ENCODE peak calls at places on chromosomes 2 and 18, in six cellular contexts. N is GM12892, U is K562, B is HepG2, D is H1, L is GM12878. K is an unnamed sample.

GRCh38 chr18:11541179-11541578 is 68.2 kb upstream of the SLC35G4 start:
- DNase-seq in N (no peak), U (no peak), B (no peak), D (no peak), L (no peak), K (no peak)

GRCh38 chr18:76875390-76876330 is 53.3 kb downstream of the ZNF236 start:
- DNase-seq in N (no peak), U (peak), B (peak), D (no peak), L (no peak), K (peak)

GRCh38 chr2:216808805-216809425 is 50.9 kb downstream of the TNP1 start:
- DNase-seq in N (no peak), U (no peak), B (no peak), D (no peak), L (no peak), K (no peak)

GRCh38 chr2:45178854-45179253 is 169.6 kb upstream of the SIX2 start:
- DNase-seq in N (no peak), U (no peak), B (no peak), D (no peak), L (no peak), K (no peak)

GRCh38 chr18:75544051-75544481 is 116.6 kb upstream of the SMIM21 start:
- DNase-seq in N (no peak), U (no peak), B (no peak), D (no peak), L (no peak), K (no peak)

GRCh38 chr18:43680096-43680495 is 402.8 kb upstream of the SYT4 start:
- DNase-seq in N (no peak), U (no peak), B (no peak), D (no peak), L (no peak), K (no peak)

GRCh38 chr2:26384597-26384996 is 17.1 kb upstream of the DRC1 start:
- DNase-seq in N (no peak), U (no peak), B (no peak), D (no peak), L (no peak), K (no peak)

GRCh38 chr18:48105317-48105716 is 174.9 kb upstream of the SMAD2 start:
- DNase-seq in N (no peak), U (no peak), B (no peak), D (no peak), L (no peak), K (no peak)

GRCh38 chr2:238439093-238439849 is 12.5 kb downstream of the ASB1 start:
- DNase-seq in N (no peak), U (no peak), B (no peak), D (no peak), L (no peak), K (no peak)

GRCh38 chr2:161206491-161207032 is 46.3 kb downstream of the TANK start:
- DNase-seq in N (no peak), U (no peak), B (no peak), D (no peak), L (no peak), K (no peak)

GRCh38 chr2:102418421-102418961 is 4.5 kb upstream of the IL18RAP start:
- DNase-seq in N (no peak), U (no peak), B (no peak), D (no peak), L (no peak), K (no peak)

GRCh38 chr2:234256516-234256915 is 206.0 kb downstream of the SPP2 start:
- DNase-seq in N (no peak), U (no peak), B (no peak), D (no peak), L (no peak), K (no peak)

GRCh38 chr2:46347649-46348280 is 50.6 kb downstream of the EPAS1 start:
- DNase-seq in N (no peak), U (no peak), B (no peak), D (no peak), L (no peak), K (no peak)

GRCh38 chr18:40380657-40381441 is 1574.2 kb upstream of the PIK3C3 start:
- DNase-seq in N (no peak), U (no peak), B (no peak), D (no peak), L (no peak), K (no peak)

GRCh38 chr18:48621815-48622555 is 83.2 kb downstream of the CTIF start:
- DNase-seq in N (no peak), U (no peak), B (no peak), D (no peak), L (no peak), K (no peak)

GRCh38 chr2:69386376-69386775 is 651 bp downstream of the GFPT1 start:
- DNase-seq in N (no peak), U (no peak), B (peak), D (no peak), L (no peak), K (no peak)

GRCh38 chr2:137975280-137976271 is 11.3 kb downstream of the HNMT start:
- DNase-seq in N (no peak), U (no peak), B (peak), D (no peak), L (no peak), K (no peak)

GRCh38 chr2:205484717-205485116 is 197.6 kb upstream of the NRP2 start:
- DNase-seq in N (no peak), U (no peak), B (no peak), D (no peak), L (no peak), K (no peak)

GRCh38 chr18:10739152-10739551 is 213.3 kb downstream of the NAPG start:
- DNase-seq in N (no peak), U (no peak), B (no peak), D (no peak), L (no peak), K (no peak)

GRCh38 chr2:120675460-120676130 is 60.1 kb upstream of the GLI2 start:
- DNase-seq in N (peak), U (peak), B (peak), D (no peak), L (no peak), K (peak)

GRCh38 chr18:30491815-30492551 is 550.6 kb downstream of the DSC3 start:
- DNase-seq in N (no peak), U (no peak), B (no peak), D (no peak), L (no peak), K (no peak)

GRCh38 chr2:162706770-162707169 is 131.8 kb downstream of the KCNH7 start:
- DNase-seq in N (no peak), U (no peak), B (no peak), D (no peak), L (no peak), K (no peak)

GRCh38 chr2:46029332-46029811 is 267.8 kb upstream of the EPAS1 start:
- DNase-seq in N (no peak), U (no peak), B (peak), D (no peak), L (no peak), K (no peak)

GRCh38 chr2:71690876-71691275 is 237.5 kb downstream of the DYSF start:
- DNase-seq in N (no peak), U (no peak), B (no peak), D (no peak), L (no peak), K (no peak)

GRCh38 chr2:162462911-162463310 is 119.0 kb downstream of the GCA start:
- DNase-seq in N (no peak), U (no peak), B (no peak), D (no peak), L (no peak), K (no peak)

GRCh38 chr2:240434728-240435456 is 571 bp upstream of the GPC1 start:
- DNase-seq in N (peak), U (peak), B (peak), D (no peak), L (no peak), K (peak)
- TF ChIP-seq POLR2A in N (no peak), U (no peak), B (no peak), D (no peak), L (peak), K (no peak)

GRCh38 chr2:204264746-204265145 is 280.5 kb upstream of the PARD3B start:
- DNase-seq in N (no peak), U (no peak), B (no peak), D (no peak), L (no peak), K (no peak)

GRCh38 chr2:204265701-204266310 is 279.5 kb upstream of the PARD3B start:
- DNase-seq in N (no peak), U (no peak), B (no peak), D (no peak), L (no peak), K (no peak)

GRCh38 chr2:204260906-204261305 is 284.4 kb upstream of the PARD3B start:
- DNase-seq in N (no peak), U (no peak), B (no peak), D (no peak), L (no peak), K (no peak)

GRCh38 chr2:204261776-204262175 is 283.5 kb upstream of the PARD3B start:
- DNase-seq in N (no peak), U (no peak), B (no peak), D (no peak), L (no peak), K (no peak)

DNA sequence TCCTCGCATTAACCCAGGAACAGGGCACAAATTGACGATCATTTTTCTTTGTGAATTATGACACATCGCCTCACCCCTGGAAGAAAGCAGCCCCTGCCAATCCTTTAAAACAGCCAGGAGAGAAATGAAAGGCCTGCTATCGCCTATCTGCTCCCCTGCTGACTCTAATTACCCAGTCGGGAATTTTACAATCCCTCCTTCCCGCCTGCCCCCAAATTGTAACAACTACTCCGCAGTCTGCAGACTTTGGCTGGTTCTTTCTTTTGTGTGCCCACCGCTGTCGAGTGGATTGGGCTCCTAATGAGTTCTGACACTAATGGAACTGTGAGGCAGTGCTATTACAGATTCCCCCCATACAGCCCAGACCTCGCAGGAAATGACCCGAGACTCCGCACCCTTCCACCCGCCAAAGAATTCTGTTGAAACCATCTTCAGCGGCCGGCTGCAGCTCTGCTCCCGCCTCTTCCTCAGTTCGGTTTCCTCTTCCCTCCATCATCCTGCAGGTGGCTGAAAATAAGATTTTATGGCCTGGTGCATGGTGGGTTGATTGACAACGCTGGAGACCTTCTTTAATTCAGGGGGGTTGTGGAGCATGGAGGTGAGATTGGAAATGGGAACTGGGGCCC is 281.1 kb upstream of the PARD3B start:
- DNase-seq in N (no peak), U (no peak), B (no peak), D (no peak), L (no peak), K (no peak)
- TF ChIP-seq TAF1 in N (no peak), U (no peak), B (no peak), D (no peak), L (no peak), K (no peak)

GRCh38 chr2:51103205-51103604 is 71.3 kb upstream of the NRXN1 start:
- DNase-seq in N (no peak), U (no peak), B (peak), D (peak), L (no peak), K (no peak)
- TF ChIP-seq POLR2A in N (no peak), U (no peak), B (no peak), D (no peak), L (no peak), K (no peak)

GRCh38 chr2:38862481-38862880 is 13.3 kb downstream of the DHX57 start:
- DNase-seq in N (no peak), U (no peak), B (no peak), D (no peak), L (no peak), K (no peak)
- TF ChIP-seq TAF1 in N (no peak), U (no peak), B (no peak), D (no peak), L (no peak), K (no peak)

GRCh38 chr2:168851674-168852320 is 38.4 kb downstream of the SPC25 start:
- DNase-seq in N (no peak), U (peak), B (no peak), D (no peak), L (no peak), K (no peak)
- TF ChIP-seq POLR2A in N (no peak), U (no peak), B (no peak), D (no peak), L (no peak), K (no peak)

DNA sequence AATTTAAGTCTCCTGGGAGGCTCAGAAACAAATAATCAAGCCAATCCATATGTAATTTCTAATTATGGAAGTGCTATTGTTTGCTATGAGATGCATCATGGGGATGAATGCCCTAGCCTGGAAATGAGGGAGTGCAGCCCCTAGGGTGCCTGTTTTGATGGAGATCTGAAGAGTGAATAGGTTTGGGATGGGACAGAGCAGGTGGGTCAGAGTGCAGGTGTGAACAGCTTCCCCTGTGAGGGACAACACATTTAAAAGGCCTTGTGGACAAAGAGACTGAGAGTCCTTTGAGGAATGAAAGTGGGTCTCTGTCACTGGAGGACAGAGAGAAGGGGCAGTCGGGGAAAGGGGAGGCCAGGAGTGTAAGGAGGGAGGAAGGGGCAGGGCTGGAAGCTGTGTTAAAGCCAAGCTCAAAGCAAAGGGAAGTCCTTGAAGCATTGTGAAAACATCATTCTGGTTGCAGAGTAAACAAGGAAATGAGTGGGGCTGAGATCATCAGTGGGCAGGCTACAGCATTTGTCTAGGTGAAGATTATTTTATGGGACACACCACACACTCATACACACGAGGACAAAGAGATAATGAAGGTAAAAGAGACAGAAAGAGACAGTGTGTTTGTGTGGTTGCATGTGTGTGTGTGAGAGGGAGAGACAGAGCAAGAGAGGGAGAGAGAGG is 877.6 kb downstream of the SLC4A3 start:
- DNase-seq in N (no peak), U (no peak), B (peak), D (no peak), L (no peak), K (no peak)
- TF ChIP-seq TAF1 in N (no peak), U (no peak), B (no peak), D (no peak), L (no peak), K (no peak)

GRCh38 chr2:148645135-148645924 is 779 bp downstream of the EPC2 start:
- DNase-seq in N (peak), U (peak), B (peak), D (peak), L (peak), K (peak)
- TF ChIP-seq POLR2A in N (peak), U (peak), B (peak), D (peak), L (no peak), K (no peak)

GRCh38 chr18:51077217-51077616 is 47.2 kb downstream of the SMAD4 start:
- DNase-seq in N (no peak), U (no peak), B (no peak), D (no peak), L (no peak), K (no peak)

GRCh38 chr18:51088410-51088809 is 58.4 kb downstream of the SMAD4 start:
- DNase-seq in N (no peak), U (no peak), B (no peak), D (no peak), L (no peak), K (no peak)

GRCh38 chr18:51078026-51078425 is 48.0 kb downstream of the SMAD4 start:
- DNase-seq in N (no peak), U (no peak), B (no peak), D (no peak), L (no peak), K (no peak)

GRCh38 chr18:51083398-51083797 is 53.4 kb downstream of the SMAD4 start:
- DNase-seq in N (no peak), U (no peak), B (no peak), D (no peak), L (no peak), K (no peak)

GRCh38 chr18:51082571-51083264 is 52.7 kb downstream of the SMAD4 start:
- DNase-seq in N (no peak), U (no peak), B (no peak), D (no peak), L (no peak), K (no peak)
- TF ChIP-seq TAF1 in N (no peak), U (no peak), B (no peak), D (no peak), L (no peak), K (no peak)

DNA sequence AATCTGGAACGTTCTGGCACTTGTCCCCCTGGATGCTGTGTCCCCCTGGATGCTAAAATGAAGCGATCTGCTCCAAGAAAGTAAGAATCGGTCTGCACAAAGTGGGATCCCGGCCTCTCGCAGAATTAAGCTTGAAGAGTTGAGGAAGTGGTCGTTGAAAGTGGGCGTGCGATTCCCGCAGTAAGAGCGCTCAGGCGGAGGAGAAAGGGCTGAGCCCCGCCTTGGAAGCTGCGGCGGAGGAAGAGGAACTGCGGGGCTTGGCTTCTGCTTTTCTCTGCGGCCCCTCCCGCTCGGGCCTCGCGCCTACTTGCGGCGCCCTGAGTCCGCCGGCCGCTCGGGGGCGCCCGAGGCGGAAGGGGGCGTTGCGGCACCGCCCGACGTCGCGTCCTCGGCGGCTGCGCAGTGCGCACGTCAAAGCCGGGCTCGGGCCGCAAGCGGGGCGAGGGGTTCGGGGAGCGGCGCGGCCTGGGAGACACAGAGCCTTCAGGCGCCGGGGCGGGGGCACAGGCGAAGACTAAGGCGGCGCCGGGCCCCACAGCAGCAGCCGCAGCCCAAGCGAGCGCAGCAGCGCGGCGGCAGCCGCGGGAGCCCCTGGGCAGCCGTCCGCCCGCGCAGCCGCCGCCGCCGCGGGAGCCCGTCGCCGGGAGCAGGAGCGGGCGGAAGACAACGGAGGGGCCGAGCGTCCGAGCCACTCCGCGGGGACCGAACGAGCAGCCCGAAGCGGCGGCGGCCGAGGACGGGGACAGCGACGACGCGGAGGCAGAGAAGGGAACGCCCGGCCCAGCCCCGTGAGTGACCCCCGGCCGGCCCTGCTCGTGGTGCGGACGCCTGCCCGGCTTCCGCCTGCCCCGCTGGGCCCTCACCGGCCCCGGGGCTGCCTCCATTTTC is at the start of gene CAB39:
- DNase-seq in N (peak), U (peak), B (peak), D (peak), L (peak), K (peak)
- TF ChIP-seq POLR2A in N (peak), U (peak), B (peak), D (peak), L (peak), K (no peak)

GRCh38 chr2:111015256-111015655 is 105.5 kb upstream of the BCL2L11 start:
- DNase-seq in N (no peak), U (no peak), B (no peak), D (no peak), L (no peak), K (no peak)
- TF ChIP-seq TAF1 in N (no peak), U (no peak), B (no peak), D (no peak), L (no peak), K (no peak)

K was measured in GM12891.